ENCODE peak calls at places on chromosomes 6 and 20, in seven cellular contexts. W is IMR-90, B is H9, H is neuronal stem cell, L is mesendoderm, V is H1, X is trophoblast cell. Z is an unnamed sample.

GRCh38 chr20:48720256-48721020 is 107.4 kb downstream of the PREX1 start:
- DNase-seq in V (no peak), X (no peak), L (no peak), H (no peak), B (no peak), W (no peak), Z (no peak)

GRCh38 chr20:59895908-59896307 is 37.5 kb downstream of the SYCP2 start:
- DNase-seq in X (no peak), V (no peak), B (no peak), H (no peak), L (no peak), W (no peak), Z (no peak)

GRCh38 chr6:36517408-36517807 is 29.9 kb downstream of the STK38 start:
- DNase-seq in B (no peak), V (no peak), H (no peak), W (no peak), X (no peak), L (no peak), Z (no peak)

GRCh38 chr20:63745961-63746765 is 6.6 kb downstream of the SLC2A4RG start:
- DNase-seq in L (no peak), W (no peak), V (no peak), X (no peak), B (no peak), H (no peak), Z (no peak)

GRCh38 chr6:116047173-116047933 is 13.3 kb downstream of the FRK start:
- DNase-seq in L (no peak), B (no peak), X (no peak), H (no peak), W (peak; percentile 50), V (no peak), Z (peak; percentile 34)

GRCh38 chr6:30615219-30615957 is 1.7 kb downstream of the PPP1R10 start:
- DNase-seq in B (peak; percentile 75), W (peak; percentile 91), X (no peak), H (peak; percentile 56), V (peak; percentile 63), L (peak; percentile 96), Z (peak; percentile 91)

GRCh38 chr6:1027795-1028569 is 283.9 kb upstream of the FOXQ1 start:
- DNase-seq in W (no peak), L (peak; percentile 81), V (no peak), H (no peak), B (peak; percentile 49), X (peak; percentile 4), Z (peak; percentile 28)

GRCh38 chr6:25359191-25359861 is 80.2 kb downstream of the CARMIL1 start:
- DNase-seq in W (peak; percentile 50), L (no peak), V (no peak), B (no peak), X (peak; percentile 16), H (peak; percentile 6), Z (peak; percentile 3)

GRCh38 chr6:144559865-144560603 is 274.9 kb downstream of the UTRN start:
- DNase-seq in H (peak; percentile 5), B (no peak), V (no peak), X (peak; percentile 83), L (no peak), W (peak; percentile 38), Z (peak; percentile 40)

GRCh38 chr6:112029045-112029822 is 24.7 kb upstream of the CCN6 start:
- DNase-seq in B (peak; percentile 79), H (peak; percentile 70), L (peak; percentile 78), X (peak; percentile 67), W (peak; percentile 74), V (peak; percentile 86), Z (peak; percentile 72)

DNA sequence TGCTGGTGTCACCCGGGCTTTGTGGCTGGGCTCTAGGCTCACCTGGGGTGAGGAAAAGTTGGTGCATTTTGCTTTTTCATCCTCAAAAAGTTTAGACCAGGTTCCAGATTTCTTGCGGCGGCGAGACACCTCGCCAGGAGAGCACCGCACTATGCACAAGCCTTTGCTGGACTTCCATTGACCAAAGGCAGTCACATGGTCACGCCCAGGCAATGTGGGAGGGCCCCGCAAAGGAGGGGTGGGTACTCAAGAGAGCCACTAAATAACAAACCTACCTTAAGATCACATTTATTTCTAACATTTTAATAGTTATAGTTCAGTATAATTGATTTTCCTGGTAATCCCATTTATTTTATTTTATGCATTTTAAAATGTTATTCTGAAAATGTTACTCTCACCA is 3.0 kb upstream of the KIF16B start:
- DNase-seq in B (no peak), X (no peak), V (no peak), L (no peak), W (no peak), H (no peak), Z (no peak)
- H2AK5ac ChIP-seq in B (no peak overlapping the region), X (no peak overlapping the region), V (no peak overlapping the region), L (no peak overlapping the region), W (no peak overlapping the region), H (no peak overlapping the region), Z (no peak overlapping the region)

GRCh38 chr6:52422156-52422555 is 2.0 kb downstream of the EFHC1 start:
- DNase-seq in W (no peak), B (no peak), X (no peak), H (no peak), L (no peak), V (no peak), Z (no peak)
- H3K9ac ChIP-seq in W (no peak overlapping the region), B (no peak overlapping the region), X (no peak overlapping the region), H (no peak overlapping the region), L (no peak overlapping the region), V (no peak overlapping the region), Z (peak overlapping the region; percentile 94)

DNA sequence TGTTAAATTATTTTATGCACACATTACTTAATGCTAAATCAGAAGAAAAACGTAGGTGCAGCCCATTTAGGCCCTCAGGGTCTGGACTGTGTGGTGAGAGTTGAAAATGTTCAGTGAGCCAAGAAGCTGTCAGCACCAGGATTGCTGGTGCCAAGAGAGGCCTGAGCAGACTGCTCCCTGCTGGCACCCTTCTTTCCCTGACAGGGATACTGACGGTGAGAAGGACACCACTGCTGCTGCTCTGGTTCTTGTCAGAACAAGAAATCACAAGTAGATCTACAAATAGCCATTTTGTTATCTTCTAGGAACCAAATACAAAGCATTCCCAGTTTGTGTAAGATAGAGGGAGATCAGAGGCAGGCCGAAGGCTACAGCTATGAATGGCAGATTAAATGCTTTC is 48.7 kb upstream of the CRISP1 start:
- DNase-seq in L (peak; percentile 81), B (peak; percentile 44), X (no peak), V (no peak), H (no peak), W (no peak), Z (no peak)
- H2AK5ac ChIP-seq in L (no peak overlapping the region), B (no peak overlapping the region), X (no peak overlapping the region), V (no peak overlapping the region), H (no peak overlapping the region), W (no peak overlapping the region), Z (no peak overlapping the region)

GRCh38 chr6:135633573-135633972 is 136.0 kb upstream of the AHI1 start:
- DNase-seq in L (no peak), V (no peak), W (no peak), B (no peak), H (no peak), X (no peak), Z (no peak)
- H3K9ac ChIP-seq in L (no peak overlapping the region), V (no peak overlapping the region), W (no peak overlapping the region), B (no peak overlapping the region), H (no peak overlapping the region), X (no peak overlapping the region), Z (no peak overlapping the region)

GRCh38 chr20:47224300-47224791 is 132.2 kb downstream of the ZMYND8 start:
- DNase-seq in H (no peak), W (no peak), B (no peak), X (no peak), L (no peak), V (no peak), Z (no peak)
- H2AK5ac ChIP-seq in H (no peak overlapping the region), W (no peak overlapping the region), B (no peak overlapping the region), X (no peak overlapping the region), L (no peak overlapping the region), V (no peak overlapping the region), Z (no peak overlapping the region)

GRCh38 chr20:44884907-44885391 is 556 bp upstream of the YWHAB start:
- DNase-seq in W (no peak), H (no peak), X (no peak), V (no peak), L (no peak), B (no peak), Z (no peak)
- H3K9ac ChIP-seq in W (peak overlapping the region; percentile 88), H (peak overlapping the region; percentile 50), X (no peak overlapping the region), V (peak overlapping the region; percentile 61), L (peak overlapping the region; percentile 71), B (peak overlapping the region; percentile 64), Z (peak overlapping the region; percentile 84)

GRCh38 chr6:13913226-13914001 is 11.3 kb upstream of the RNF182 start:
- DNase-seq in V (no peak), B (no peak), H (no peak), X (no peak), L (peak; percentile 11), W (no peak), Z (no peak)
- H2AK5ac ChIP-seq in V (no peak overlapping the region), B (no peak overlapping the region), H (no peak overlapping the region), X (no peak overlapping the region), L (no peak overlapping the region), W (no peak overlapping the region), Z (no peak overlapping the region)

DNA sequence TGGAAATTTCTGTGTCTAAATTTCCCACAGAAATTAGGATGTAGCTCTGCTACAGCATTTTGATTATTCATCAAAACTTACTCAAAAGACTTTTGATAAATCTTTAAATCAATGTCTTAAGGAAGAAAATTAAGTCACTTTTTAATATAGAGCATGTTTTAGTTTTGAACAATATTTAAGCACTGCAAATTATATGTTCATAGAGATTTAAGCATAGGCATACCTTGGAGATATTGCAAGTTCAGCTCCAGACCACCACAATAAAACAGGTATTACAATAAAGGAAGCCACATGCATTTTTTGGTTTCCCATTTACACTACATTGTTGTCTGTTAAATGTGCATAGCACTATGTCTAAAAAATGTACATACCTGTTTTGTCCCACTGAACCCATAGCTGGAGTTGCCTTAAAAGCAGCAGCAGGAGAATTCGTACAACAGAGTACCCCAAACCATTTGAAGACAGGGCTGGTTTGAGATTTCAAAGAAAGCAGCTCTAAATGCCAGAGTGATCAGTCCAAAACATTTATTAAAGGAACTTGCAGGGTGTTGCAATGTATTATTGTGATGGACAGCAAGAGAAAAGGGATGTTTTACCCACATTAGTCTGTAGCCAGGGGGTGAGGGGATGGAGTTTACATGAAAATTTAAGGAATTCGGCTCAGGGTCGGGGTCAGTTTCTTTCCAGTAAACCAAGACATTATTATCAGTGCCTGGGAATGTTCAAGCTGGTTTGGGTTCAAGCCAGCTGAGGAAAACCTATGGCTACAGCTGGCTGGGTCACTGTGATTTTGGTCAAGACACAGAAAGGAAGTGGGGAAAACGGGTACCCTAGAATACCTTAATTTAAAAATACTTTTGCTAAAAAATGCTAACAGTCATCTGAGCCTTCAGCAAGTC is 6.3 kb upstream of the LOC128125822 start:
- DNase-seq in W (peak; percentile 75), V (no peak), L (no peak), B (no peak), X (no peak), H (no peak), Z (peak; percentile 42)
- H3K9ac ChIP-seq in W (no peak overlapping the region), V (no peak overlapping the region), L (no peak overlapping the region), B (no peak overlapping the region), X (no peak overlapping the region), H (no peak overlapping the region), Z (no peak overlapping the region)

Z was measured in mesenchymal stem cell.